ENCODE peak calls at places on chromosomes 16 and 17, in five cellular contexts. P, Q, V, W and A are unnamed samples.

GRCh38 chr17:83083368-83084201 is 4.2 kb downstream of the METRNL start:
- DNase-seq in W (no peak), Q (peak; percentile 16), P (peak; percentile 99), V (no peak), A (peak; percentile 99)

GRCh38 chr17:62755139-62755851 is 52.8 kb downstream of the MARCHF10 start:
- DNase-seq in W (no peak), Q (no peak), V (no peak), P (peak; percentile 80), A (no peak)

GRCh38 chr17:29143894-29144293 is 36.3 kb downstream of the MYO18A start:
- DNase-seq in P (peak; percentile 32), W (peak; percentile 77), Q (no peak), V (no peak), A (peak; percentile 50)

GRCh38 chr17:38981640-38982039 is 14.4 kb upstream of the FBXO47 start:
- DNase-seq in V (no peak), P (peak; percentile 27), Q (no peak), W (no peak), A (peak; percentile 73)

GRCh38 chr16:27327586-27327915 is 13.8 kb downstream of the IL4R start:
- DNase-seq in Q (no peak), W (no peak), V (no peak), P (no peak), A (no peak)

GRCh38 chr17:4509402-4509801 is 10.7 kb downstream of the SPNS2 start:
- DNase-seq in W (no peak), V (peak; percentile 61), Q (no peak), P (no peak), A (no peak)

GRCh38 chr17:57559634-57560387 is 185.3 kb downstream of the CCDC182 start:
- DNase-seq in P (no peak), V (no peak), Q (no peak), W (no peak), A (no peak)

GRCh38 chr16:30527635-30528178 is 1.3 kb upstream of the ZNF768 start:
- DNase-seq in W (peak; percentile 65), P (no peak), V (no peak), Q (no peak), A (peak; percentile 39)

GRCh38 chr17:80751460-80752368 is 207.1 kb downstream of the RPTOR start:
- DNase-seq in W (no peak), P (peak; percentile 25), Q (no peak), V (no peak), A (peak; percentile 81)

GRCh38 chr17:73956169-73956568 is 247.3 kb upstream of the RPL38 start:
- DNase-seq in W (no peak), Q (no peak), P (no peak), V (no peak), A (no peak)

GRCh38 chr16:51407199-51407598 is 256.1 kb upstream of the SALL1 start:
- DNase-seq in Q (no peak), P (no peak), V (no peak), W (no peak), A (no peak)

GRCh38 chr17:63699638-63700527 is at the start of gene LIMD2:
- DNase-seq in V (peak; percentile 66), Q (peak; percentile 70), W (peak; percentile 60), P (no peak), A (peak; percentile 56)

GRCh38 chr16:75087040-75087979 is 29.3 kb downstream of the LDHD start:
- DNase-seq in Q (no peak), P (peak; percentile 89), W (peak; percentile 45), V (no peak), A (peak; percentile 49)

GRCh38 chr17:76772842-76773521 is 35.1 kb downstream of the MFSD11 start:
- DNase-seq in Q (peak; percentile 18), V (no peak), W (no peak), P (peak; percentile 79), A (peak; percentile 93)

GRCh38 chr17:79073706-79074088 is 927 bp upstream of the ENGASE start:
- DNase-seq in P (no peak), Q (no peak), W (no peak), V (no peak), A (no peak)

GRCh38 chr17:66673668-66674276 is 161.1 kb upstream of the CACNG5 start:
- DNase-seq in P (peak; percentile 80), V (no peak), Q (peak; percentile 25), W (peak; percentile 55), A (peak; percentile 78)

GRCh38 chr17:44914698-44915271 is 515 bp downstream of the GFAP start:
- DNase-seq in V (no peak), P (no peak), W (no peak), Q (no peak), A (no peak)

GRCh38 chr16:85998868-85999729 is 100.1 kb downstream of the IRF8 start:
- DNase-seq in W (peak; percentile 39), V (no peak), P (no peak), Q (no peak), A (no peak)

GRCh38 chr16:57689772-57690558 is 4.6 kb upstream of the DRC7 start:
- DNase-seq in P (peak; percentile 4), W (peak; percentile 4), Q (peak; percentile 25), V (peak; percentile 55), A (no peak)

GRCh38 chr17:56653877-56654276 is 60.4 kb downstream of the NOG start:
- DNase-seq in V (no peak), W (peak; percentile 52), Q (peak; percentile 58), P (peak; percentile 2), A (peak; percentile 67)

GRCh38 chr16:68257251-68257905 is 6.9 kb upstream of the SLC7A6 start:
- DNase-seq in P (no peak), V (peak; percentile 83), W (peak; percentile 41), Q (no peak), A (peak; percentile 31)

GRCh38 chr17:19316756-19317358 is 45.7 kb downstream of the B9D1 start:
- DNase-seq in W (no peak), Q (no peak), V (no peak), P (no peak), A (no peak)

GRCh38 chr17:6995500-6996255 is at the start of gene ALOX12:
- DNase-seq in Q (no peak), P (no peak), W (no peak), V (no peak), A (no peak)

GRCh38 chr16:1469693-1470201 is 5.1 kb downstream of the CLCN7 start:
- DNase-seq in Q (no peak), P (no peak), W (no peak), V (no peak), A (no peak)

GRCh38 chr17:40515491-40516041 is 14.1 kb upstream of the TNS4 start:
- DNase-seq in Q (no peak), V (no peak), W (no peak), P (no peak), A (no peak)

GRCh38 chr17:50514936-50515702 is 6.9 kb downstream of the MYCBPAP start:
- DNase-seq in Q (no peak), W (peak; percentile 9), V (no peak), P (peak; percentile 35), A (peak; percentile 70)

GRCh38 chr17:9229826-9230201 is 208.5 kb downstream of the NTN1 start:
- DNase-seq in P (no peak), Q (no peak), V (no peak), W (no peak), A (no peak)

GRCh38 chr16:6016530-6017184 is 919.1 kb upstream of the EEF2KMT start:
- DNase-seq in V (no peak), P (no peak), Q (no peak), W (no peak), A (peak; percentile 23)

GRCh38 chr17:39962642-39963220 is at the start of gene GSDMA:
- DNase-seq in Q (no peak), P (no peak), V (no peak), W (no peak), A (no peak)

GRCh38 chr16:56549744-56550385 is 15.0 kb upstream of the MT4 start:
- DNase-seq in V (no peak), W (no peak), Q (no peak), P (no peak), A (peak; percentile 13)

GRCh38 chr17:74816883-74817620 is 40.9 kb upstream of the NAT9 start:
- DNase-seq in P (no peak), V (no peak), Q (no peak), W (peak; percentile 81), A (no peak)

GRCh38 chr16:85323230-85323960 is 211.1 kb upstream of the CIBAR2 start:
- DNase-seq in Q (no peak), W (no peak), P (no peak), V (no peak), A (no peak)